ENCODE peak calls at places on chromosome 1, in nine cellular contexts. A, B, Z, Y, L, Q, O, R and U are unnamed samples.

GRCh38 chr1:174800221-174800791 is 199.4 kb upstream of the CACYBP start:
- DNase-seq in A (no peak), B (peak; percentile 29), Z (peak; percentile 22), Y (no peak), L (no peak), Q (no peak), O (peak; percentile 39), R (no peak), U (no peak)

GRCh38 chr1:85654066-85654782 is 54.0 kb downstream of the ZNHIT6 start:
- DNase-seq in A (no peak), B (peak; percentile 32), Z (peak; percentile 31), Y (no peak), L (peak; percentile 46), Q (no peak), O (no peak), R (no peak), U (no peak)

GRCh38 chr1:21706151-21706835 is 37.1 kb upstream of the RAP1GAP start:
- DNase-seq in A (no peak), B (peak; percentile 31), Z (peak; percentile 43), Y (no peak), L (peak; percentile 52), Q (no peak), O (no peak), R (peak; percentile 76), U (no peak)

GRCh38 chr1:183227963-183228649 is 42.0 kb downstream of the LAMC2 start:
- DNase-seq in A (no peak), B (peak; percentile 68), Z (peak; percentile 72), Y (peak; percentile 47), L (peak; percentile 59), Q (no peak), O (peak; percentile 60), R (peak; percentile 65), U (no peak)

GRCh38 chr1:85137660-85138059 is 63.2 kb downstream of the SYDE2 start:
- DNase-seq in A (no peak), B (peak; percentile 23), Z (peak; percentile 33), Y (peak; percentile 28), L (no peak), Q (no peak), O (no peak), R (no peak), U (no peak)

GRCh38 chr1:8663090-8663802 is 154.2 kb downstream of the RERE start:
- DNase-seq in A (no peak), B (no peak), Z (no peak), Y (no peak), L (no peak), Q (no peak), O (no peak), R (no peak), U (no peak)

GRCh38 chr1:50438945-50439344 is 15.7 kb upstream of the DMRTA2 start:
- DNase-seq in A (no peak), B (no peak), Z (peak; percentile 23), Y (peak; percentile 15), L (peak; percentile 31), Q (no peak), O (no peak), R (no peak), U (no peak)

GRCh38 chr1:10835423-10836421 is 39.3 kb upstream of the CASZ1 start:
- DNase-seq in A (no peak), B (peak; percentile 80), Z (peak; percentile 75), Y (no peak), L (peak; percentile 14), Q (no peak), O (no peak), R (peak; percentile 100), U (peak; percentile 90)

GRCh38 chr1:162466797-162467196 is 30.8 kb upstream of the UHMK1 start:
- DNase-seq in A (no peak), B (no peak), Z (no peak), Y (no peak), L (no peak), Q (no peak), O (no peak), R (no peak), U (peak; percentile 27)

GRCh38 chr1:174413632-174414031 is 34.1 kb upstream of the GPR52 start:
- DNase-seq in A (no peak), B (no peak), Z (peak; percentile 11), Y (peak; percentile 22), L (peak; percentile 37), Q (no peak), O (no peak), R (peak; percentile 4), U (no peak)

GRCh38 chr1:47650205-47650604 is 212.4 kb downstream of the FOXD2 start:
- DNase-seq in A (no peak), B (no peak), Z (no peak), Y (peak; percentile 87), L (peak; percentile 89), Q (no peak), O (no peak), R (no peak), U (peak; percentile 85)

GRCh38 chr1:241640867-241641542 is 836 bp upstream of the CHML start:
- DNase-seq in A (no peak), B (no peak), Z (no peak), Y (peak; percentile 94), L (no peak), Q (no peak), O (no peak), R (no peak), U (peak; percentile 31)

GRCh38 chr1:181260994-181261393 is 172.5 kb downstream of the IER5 start:
- DNase-seq in A (no peak), B (no peak), Z (no peak), Y (no peak), L (no peak), Q (no peak), O (no peak), R (no peak), U (no peak)

GRCh38 chr1:22379566-22379965 is 72.1 kb upstream of the ZBTB40 start:
- DNase-seq in A (no peak), B (peak; percentile 49), Z (peak; percentile 61), Y (no peak), L (peak; percentile 25), Q (no peak), O (no peak), R (no peak), U (no peak)

GRCh38 chr1:4601986-4602385 is 52.4 kb upstream of the AJAP1 start:
- DNase-seq in A (no peak), B (no peak), Z (no peak), Y (no peak), L (no peak), Q (no peak), O (no peak), R (peak; percentile 28), U (no peak)

GRCh38 chr1:58727363-58727762 is 27.5 kb upstream of the MYSM1 start:
- DNase-seq in A (no peak), B (peak; percentile 62), Z (peak; percentile 76), Y (peak; percentile 70), L (peak; percentile 90), Q (no peak), O (no peak), R (no peak), U (peak; percentile 90)

GRCh38 chr1:39082811-39083576 is 56.8 kb downstream of the NDUFS5 start:
- DNase-seq in A (no peak), B (no peak), Z (no peak), Y (no peak), L (no peak), Q (no peak), O (no peak), R (no peak), U (peak; percentile 35)

GRCh38 chr1:94596260-94596659 is 54.7 kb upstream of the F3 start:
- DNase-seq in A (no peak), B (no peak), Z (no peak), Y (no peak), L (no peak), Q (no peak), O (no peak), R (peak; percentile 35), U (no peak)

GRCh38 chr1:118717893-118718292 is 270.2 kb downstream of the TBX15 start:
- DNase-seq in A (no peak), B (no peak), Z (no peak), Y (no peak), L (no peak), Q (no peak), O (no peak), R (no peak), U (no peak)

GRCh38 chr1:161082996-161083742 is 6.2 kb downstream of the NECTIN4 start:
- DNase-seq in A (no peak), B (peak; percentile 94), Z (peak; percentile 96), Y (peak; percentile 91), L (peak; percentile 97), Q (no peak), O (no peak), R (peak; percentile 54), U (peak; percentile 98)

GRCh38 chr1:203669739-203670138 is 43.1 kb downstream of the ATP2B4 start:
- DNase-seq in A (no peak), B (peak; percentile 40), Z (peak; percentile 62), Y (peak; percentile 45), L (peak; percentile 89), Q (no peak), O (no peak), R (peak; percentile 42), U (peak; percentile 93)

GRCh38 chr1:21574464-21575151 is 65.4 kb downstream of the ALPL start:
- DNase-seq in A (no peak), B (peak; percentile 56), Z (peak; percentile 54), Y (no peak), L (peak; percentile 77), Q (no peak), O (no peak), R (peak; percentile 85), U (peak; percentile 95)

GRCh38 chr1:246032111-246032551 is 474.9 kb downstream of the SMYD3 start:
- DNase-seq in A (no peak), B (no peak), Z (no peak), Y (no peak), L (no peak), Q (no peak), O (no peak), R (no peak), U (no peak)

GRCh38 chr1:27517305-27517704 is 27.3 kb upstream of the WASF2 start:
- DNase-seq in A (no peak), B (no peak), Z (no peak), Y (no peak), L (no peak), Q (no peak), O (no peak), R (no peak), U (peak; percentile 77)

GRCh38 chr1:186498695-186499389 is 37.9 kb upstream of the PDC start:
- DNase-seq in A (no peak), B (peak; percentile 13), Z (no peak), Y (peak; percentile 79), L (peak; percentile 90), Q (no peak), O (no peak), R (no peak), U (peak; percentile 3)

GRCh38 chr1:106937104-106937503 is 119.4 kb upstream of the PRMT6 start:
- DNase-seq in A (no peak), B (peak; percentile 40), Z (peak; percentile 33), Y (no peak), L (peak; percentile 94), Q (no peak), O (no peak), R (no peak), U (no peak)

GRCh38 chr1:226063362-226064167 is 1.0 kb downstream of the H3-3A start:
- DNase-seq in A (peak; percentile 44), B (peak; percentile 26), Z (peak; percentile 24), Y (peak; percentile 31), L (peak; percentile 49), Q (peak; percentile 54), O (peak; percentile 58), R (peak; percentile 41), U (peak; percentile 79)

GRCh38 chr1:53112861-53113260 is 29.6 kb downstream of the SLC1A7 start:
- DNase-seq in A (no peak), B (no peak), Z (no peak), Y (no peak), L (no peak), Q (no peak), O (no peak), R (no peak), U (peak; percentile 89)

GRCh38 chr1:17802164-17802563 is 47.0 kb downstream of the ACTL8 start:
- DNase-seq in A (no peak), B (no peak), Z (peak; percentile 80), Y (no peak), L (peak; percentile 60), Q (no peak), O (no peak), R (no peak), U (no peak)

GRCh38 chr1:53465023-53465957 is 6.1 kb downstream of the DMRTB1 start:
- DNase-seq in A (no peak), B (no peak), Z (no peak), Y (no peak), L (no peak), Q (no peak), O (no peak), R (no peak), U (peak; percentile 66)

GRCh38 chr1:228367798-228368791 is 38.5 kb downstream of the TRIM11 start:
- DNase-seq in A (no peak), B (no peak), Z (no peak), Y (no peak), L (no peak), Q (peak; percentile 11), O (no peak), R (peak; percentile 90), U (peak; percentile 87)